ENCODE peak calls at places on chromosome 12, in five cellular contexts. B, D, I, F and L are unnamed samples.

GRCh38 chr12:55717397-55718007 is 1.7 kb downstream of the BLOC1S1 start:
- DNase-seq in B (no peak), D (no peak), I (peak), F (no peak), L (no peak)

GRCh38 chr12:3055712-3056467 is 21.3 kb upstream of the TSPAN9 start:
- DNase-seq in B (no peak), D (no peak), I (no peak), F (no peak), L (no peak)

GRCh38 chr12:6928703-6929407 is 1.1 kb downstream of the ATN1 start:
- DNase-seq in B (no peak), D (no peak), I (no peak), F (no peak), L (no peak)

GRCh38 chr12:1500095-1500801 is 94.1 kb downstream of the FBXL14 start:
- DNase-seq in B (no peak), D (no peak), I (peak), F (no peak), L (no peak)

GRCh38 chr12:117134721-117135120 is 35.5 kb upstream of the TESC start:
- DNase-seq in B (no peak), D (no peak), I (no peak), F (no peak), L (no peak)

GRCh38 chr12:106670131-106670530 is 87.3 kb downstream of the RFX4 start:
- DNase-seq in B (no peak), D (no peak), I (no peak), F (no peak), L (no peak)

GRCh38 chr12:59651230-59651920 is 55.5 kb downstream of the SLC16A7 start:
- DNase-seq in B (no peak), D (no peak), I (no peak), F (no peak), L (no peak)

GRCh38 chr12:4307593-4308333 is 13.2 kb upstream of the TIGAR start:
- DNase-seq in B (peak), D (no peak), I (peak), F (peak), L (peak)

GRCh38 chr12:8577879-8578278 is 34.8 kb downstream of the AICDA start:
- DNase-seq in B (no peak), D (no peak), I (no peak), F (no peak), L (no peak)

GRCh38 chr12:16618256-16618655 is 12.3 kb upstream of the LMO3 start:
- DNase-seq in B (no peak), D (no peak), I (no peak), F (no peak), L (no peak)

GRCh38 chr12:34291001-34291400 is 268.7 kb downstream of the ALG10 start:
- DNase-seq in B (no peak), D (peak), I (no peak), F (no peak), L (peak)

GRCh38 chr12:57448669-57449068 is 6.4 kb upstream of the INHBE start:
- DNase-seq in B (no peak), D (no peak), I (no peak), F (no peak), L (no peak)

GRCh38 chr12:2607881-2608607 is 186.7 kb upstream of the FKBP4 start:
- DNase-seq in B (no peak), D (no peak), I (no peak), F (no peak), L (no peak)

GRCh38 chr12:66964629-66965028 is 285.8 kb upstream of the GRIP1 start:
- DNase-seq in B (no peak), D (no peak), I (no peak), F (no peak), L (no peak)

GRCh38 chr12:110343921-110344555 is 59.5 kb downstream of the ANAPC7 start:
- DNase-seq in B (no peak), D (no peak), I (no peak), F (no peak), L (no peak)

GRCh38 chr12:82685721-82686222 is 934 bp upstream of the TMTC2 start:
- DNase-seq in B (peak), D (peak), I (peak), F (peak), L (peak)

GRCh38 chr12:98745578-98746391 is 100.7 kb downstream of the APAF1 start:
- DNase-seq in B (no peak), D (no peak), I (no peak), F (no peak), L (no peak)

GRCh38 chr12:14774944-14775651 is 28.2 kb downstream of the WBP11 start:
- DNase-seq in B (no peak), D (peak), I (peak), F (no peak), L (peak)

GRCh38 chr12:14775652-14776020 is 27.6 kb downstream of the WBP11 start:
- DNase-seq in B (no peak), D (no peak), I (no peak), F (no peak), L (no peak)

GRCh38 chr12:14772946-14773345 is 30.3 kb downstream of the WBP11 start:
- DNase-seq in B (no peak), D (no peak), I (no peak), F (no peak), L (no peak)

GRCh38 chr12:14774074-14774943 is 29.0 kb downstream of the WBP11 start:
- DNase-seq in B (peak), D (peak), I (peak), F (peak), L (peak)

GRCh38 chr12:14773685-14774073 is 29.6 kb downstream of the WBP11 start:
- DNase-seq in B (no peak), D (peak), I (no peak), F (no peak), L (no peak)
- H3K27ac ChIP-seq in B (peak), D (peak), I (peak), F (no peak), L (peak)

DNA sequence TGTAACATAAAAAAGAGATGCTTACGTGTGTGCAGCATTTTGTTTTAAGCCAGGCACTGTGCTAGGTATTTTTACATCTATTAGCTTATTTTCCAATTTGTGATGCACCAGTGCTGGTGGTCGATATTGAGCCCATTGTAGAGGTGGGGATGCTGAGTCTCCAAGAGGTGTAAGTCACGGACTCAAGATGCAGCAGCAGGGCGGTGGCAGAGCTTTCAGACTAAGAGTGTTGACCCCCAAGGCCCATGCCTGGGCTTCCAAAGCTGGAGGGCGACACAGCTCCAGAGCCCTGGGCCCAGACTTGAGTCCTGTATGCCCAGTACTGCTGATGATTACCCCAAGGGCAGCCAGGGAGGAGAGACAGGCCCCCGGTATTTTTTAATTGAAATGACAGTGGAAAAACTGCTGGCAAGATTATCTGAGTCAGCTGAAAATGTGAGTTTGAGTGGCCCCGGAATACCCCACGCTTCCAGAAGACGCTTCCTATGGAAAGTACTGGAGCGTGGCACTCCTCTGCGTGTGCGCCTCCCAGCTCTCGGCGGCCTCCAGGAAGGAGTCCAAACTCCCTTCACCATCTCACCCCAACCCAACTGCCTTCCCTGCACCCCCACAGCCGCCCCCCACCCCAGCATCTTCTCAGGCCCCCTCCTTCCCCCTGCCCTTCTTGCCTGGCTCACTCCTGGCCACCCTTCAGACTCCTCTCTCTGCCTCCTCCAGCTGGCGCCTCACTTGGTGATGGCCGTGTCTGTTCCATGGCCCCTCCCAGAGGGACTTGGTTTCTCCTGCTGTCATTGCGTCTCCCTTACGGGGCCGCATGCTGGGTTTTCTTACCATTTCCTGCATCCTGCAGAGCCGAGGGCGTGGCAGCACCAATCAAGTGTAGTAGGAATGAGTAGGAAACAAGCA is 40.7 kb downstream of the ELK3 start:
- DNase-seq in B (no peak), D (no peak), I (no peak), F (no peak), L (no peak)
- H3K27ac ChIP-seq in B (no peak), D (peak), I (peak), F (no peak), L (peak)

DNA sequence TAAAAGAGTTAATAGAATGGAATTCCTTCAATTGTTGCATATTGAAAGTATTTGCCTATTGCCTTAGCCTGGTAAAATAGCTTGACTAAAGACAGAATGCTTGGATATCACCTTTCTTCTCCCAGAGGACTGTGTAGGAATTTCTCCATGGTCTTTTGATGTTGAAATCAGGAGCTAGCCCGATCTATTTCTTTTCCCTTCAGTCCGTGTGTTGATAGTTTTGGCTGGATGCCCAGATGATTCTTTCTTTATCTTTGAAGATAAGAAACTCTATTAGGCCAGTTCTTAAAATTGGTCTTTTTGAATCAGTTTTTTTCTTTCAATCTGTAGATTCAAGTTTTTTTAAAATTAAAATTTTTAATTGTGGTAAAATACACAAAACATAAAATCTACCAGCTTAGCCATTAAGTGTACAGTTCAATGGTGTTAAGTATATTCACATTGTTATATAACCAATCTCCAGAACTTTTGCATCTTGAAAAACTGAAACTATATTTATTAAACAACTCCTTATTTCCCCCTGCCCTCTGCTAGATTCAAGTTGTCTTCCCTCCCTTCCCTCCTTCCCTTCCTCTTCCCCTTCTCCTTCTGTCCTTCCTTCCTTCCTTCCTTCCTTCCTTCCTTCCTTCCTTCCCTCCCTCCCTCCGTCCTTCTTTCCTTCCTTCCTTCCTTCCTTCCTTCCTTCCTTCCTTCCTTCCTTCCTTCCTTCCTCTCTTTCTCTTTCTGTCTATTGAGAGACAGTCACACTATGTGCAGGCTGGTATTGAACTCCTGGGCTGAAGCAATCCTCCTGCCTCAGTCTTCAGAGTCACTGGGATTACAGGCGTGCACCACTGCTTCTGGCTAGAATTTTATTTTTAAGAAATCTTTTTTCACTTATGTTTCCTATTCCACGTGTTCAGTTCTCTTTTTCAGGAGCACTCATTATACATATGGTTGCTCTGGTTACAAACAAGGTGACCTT is 10.1 kb downstream of the LACRT start:
- DNase-seq in B (no peak), D (no peak), I (no peak), F (no peak), L (no peak)
- H3K27ac ChIP-seq in B (no peak), D (no peak), I (no peak), F (no peak), L (no peak)

GRCh38 chr12:123268850-123269249 is 2.8 kb downstream of the CDK2AP1 start:
- DNase-seq in B (no peak), D (no peak), I (no peak), F (no peak), L (no peak)
- H3K27ac ChIP-seq in B (no peak), D (peak), I (peak), F (no peak), L (peak)

DNA sequence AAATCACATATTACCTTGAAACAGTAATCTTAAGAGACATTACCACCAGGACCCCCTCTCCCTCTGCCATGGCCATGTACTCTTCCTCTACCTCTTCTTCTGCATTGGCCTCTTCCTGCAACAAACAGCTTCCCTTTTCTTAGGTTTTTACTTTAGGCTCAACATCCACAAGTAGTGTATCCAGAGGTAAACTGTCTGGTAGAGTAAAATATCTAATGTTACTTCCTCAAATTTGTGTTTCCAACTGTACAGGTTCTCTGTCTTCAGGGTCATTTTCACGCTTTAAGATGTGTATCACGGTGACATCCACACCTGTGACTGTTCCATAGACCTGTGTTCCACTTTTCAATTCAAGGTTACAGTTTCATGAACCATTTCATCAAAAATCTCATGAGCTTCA is 13.4 kb downstream of the CDK17 start:
- DNase-seq in B (no peak), D (no peak), I (no peak), F (no peak), L (no peak)
- H3K27ac ChIP-seq in B (no peak), D (no peak), I (no peak), F (no peak), L (no peak)

GRCh38 chr12:25053021-25053271 is 104.0 kb upstream of the BCAT1 start:
- DNase-seq in B (no peak), D (no peak), I (no peak), F (no peak), L (no peak)
- H3K27ac ChIP-seq in B (no peak), D (no peak), I (no peak), F (no peak), L (no peak)

GRCh38 chr12:58557646-58558045 is 362.7 kb downstream of the LRIG3 start:
- DNase-seq in B (no peak), D (no peak), I (no peak), F (no peak), L (no peak)
- H3K27ac ChIP-seq in B (no peak), D (no peak), I (no peak), F (no peak), L (peak)

DNA sequence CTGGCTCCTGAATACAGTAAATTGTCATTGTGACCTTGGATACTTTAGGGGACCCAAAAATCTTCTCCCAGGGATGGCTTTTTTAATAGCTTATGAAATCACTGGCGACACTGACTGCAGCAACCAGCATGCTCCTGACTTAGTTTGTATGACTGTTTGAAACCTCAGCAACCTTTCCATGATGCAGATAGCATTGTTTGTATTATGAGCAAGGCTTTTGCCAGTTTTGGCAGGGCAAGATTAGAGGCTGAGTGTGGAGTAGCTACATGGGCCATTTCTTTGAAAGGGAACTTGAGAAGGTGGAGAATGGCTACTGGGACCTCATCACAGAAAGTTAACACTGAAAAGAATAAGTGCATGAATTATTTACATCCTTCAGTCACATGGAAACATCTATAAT is 50.9 kb downstream of the SLC4A8 start:
- DNase-seq in B (no peak), D (no peak), I (no peak), F (no peak), L (no peak)
- H3K27ac ChIP-seq in B (no peak), D (no peak), I (no peak), F (no peak), L (no peak)

DNA sequence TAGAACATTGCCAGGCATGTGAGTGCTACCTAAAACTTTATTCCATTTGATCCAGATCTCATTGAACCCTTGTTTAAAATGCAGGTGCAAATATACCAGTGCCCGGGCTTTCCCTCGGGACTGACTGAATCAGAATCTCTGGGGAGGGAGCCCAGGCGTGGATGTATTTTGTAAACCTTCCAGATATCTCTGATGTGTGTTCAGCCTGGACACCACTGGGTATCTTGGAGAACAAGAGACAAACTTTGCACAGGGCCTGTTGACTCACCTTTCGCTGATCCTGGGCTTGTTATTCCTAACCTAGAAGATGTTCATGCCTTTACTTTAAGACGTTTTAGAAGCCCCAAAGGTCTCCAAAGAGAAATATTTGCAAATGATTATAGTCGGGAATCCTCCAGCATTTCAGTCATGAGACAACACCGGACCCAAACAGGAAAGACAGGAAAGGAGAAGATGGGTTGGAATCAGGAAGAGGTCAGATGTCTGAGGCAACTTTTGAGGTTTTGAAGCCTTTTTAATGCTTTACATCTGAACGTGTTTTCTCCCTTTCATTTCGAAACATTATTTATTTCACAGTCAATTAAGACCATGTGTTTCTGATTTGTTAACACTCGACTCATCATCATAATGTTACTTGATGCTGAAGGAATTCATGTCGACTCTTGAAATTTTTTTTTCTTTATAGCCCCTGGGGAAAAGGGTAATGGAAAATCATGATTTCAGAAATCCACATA is 118.6 kb downstream of the PLXNC1 start:
- DNase-seq in B (no peak), D (no peak), I (no peak), F (no peak), L (no peak)
- H3K27ac ChIP-seq in B (no peak), D (peak), I (peak), F (no peak), L (peak)